ENCODE peak calls at places on chromosome 3, in four cellular contexts. W, Y, O and R are unnamed samples.
A peak's percentile ranks its signal among the peaks of the same experiment; 100 is the strongest.

GRCh38 chr3:176953106-176954080 is 243.9 kb downstream of the TBL1XR1 start:
- DNase-seq in W (no peak), Y (peak; percentile 13), O (no peak), R (peak; percentile 70)

GRCh38 chr3:184477940-184478339 is 83.6 kb upstream of the EPHB3 start:
- DNase-seq in W (no peak), Y (no peak), O (no peak), R (no peak)

GRCh38 chr3:79515072-79515471 is 252.7 kb downstream of the ROBO1 start:
- DNase-seq in W (peak; percentile 88), Y (no peak), O (no peak), R (no peak)

GRCh38 chr3:141529256-141530132 is 42.7 kb downstream of the RASA2 start:
- DNase-seq in W (no peak), Y (no peak), O (no peak), R (peak; percentile 26)

GRCh38 chr3:30539772-30540171 is 66.6 kb upstream of the TGFBR2 start:
- DNase-seq in W (peak; percentile 91), Y (no peak), O (no peak), R (no peak)

GRCh38 chr3:17707813-17708543 is 34.5 kb downstream of the TBC1D5 start:
- DNase-seq in W (no peak), Y (no peak), O (no peak), R (peak; percentile 14)

GRCh38 chr3:62955126-62955525 is 79.9 kb upstream of the CADPS start:
- DNase-seq in W (no peak), Y (no peak), O (no peak), R (no peak)

GRCh38 chr3:28799084-28799483 is 450.5 kb upstream of the AZI2 start:
- DNase-seq in W (no peak), Y (no peak), O (no peak), R (peak; percentile 33)

GRCh38 chr3:117145677-117146076 is 436.1 kb downstream of the TUSC7 start:
- DNase-seq in W (no peak), Y (no peak), O (no peak), R (no peak)

GRCh38 chr3:81823882-81824395 is 62.5 kb upstream of the GBE1 start:
- DNase-seq in W (no peak), Y (no peak), O (no peak), R (no peak)

GRCh38 chr3:10192953-10193691 is 28.4 kb downstream of the IRAK2 start:
- DNase-seq in W (peak; percentile 92), Y (peak; percentile 59), O (no peak), R (peak; percentile 90)

GRCh38 chr3:42133500-42134298 is 42.5 kb downstream of the TRAK1 start:
- DNase-seq in W (no peak), Y (no peak), O (no peak), R (no peak)

GRCh38 chr3:182413061-182413460 is 380.2 kb upstream of the ATP11B start:
- DNase-seq in W (no peak), Y (no peak), O (no peak), R (no peak)

GRCh38 chr3:99246010-99246654 is 344.6 kb upstream of the DCBLD2 start:
- DNase-seq in W (peak; percentile 62), Y (no peak), O (no peak), R (peak; percentile 77)

GRCh38 chr3:155038203-155038554 is 41.9 kb upstream of the MME start:
- DNase-seq in W (no peak), Y (no peak), O (no peak), R (no peak)

GRCh38 chr3:191327526-191327925 is 1.7 kb upstream of the CCDC50 start:
- DNase-seq in W (peak; percentile 34), Y (no peak), O (no peak), R (no peak)

GRCh38 chr3:178583963-178584575 is 47.8 kb downstream of the KCNMB2 start:
- DNase-seq in W (no peak), Y (no peak), O (no peak), R (peak; percentile 47)

GRCh38 chr3:66494964-66495581 is 5.7 kb downstream of the LRIG1 start:
- DNase-seq in W (no peak), Y (no peak), O (no peak), R (no peak)

GRCh38 chr3:29822051-29822450 is 541.2 kb downstream of the RBMS3 start:
- DNase-seq in W (peak; percentile 28), Y (no peak), O (no peak), R (no peak)

GRCh38 chr3:76063811-76064210 is 278.5 kb upstream of the ZNF717 start:
- DNase-seq in W (no peak), Y (no peak), O (no peak), R (no peak)

GRCh38 chr3:188166471-188166870 is 12.5 kb downstream of the LPP start:
- DNase-seq in W (peak; percentile 32), Y (no peak), O (no peak), R (no peak)

GRCh38 chr3:151926956-151927355 is 53.5 kb downstream of the SUCNR1 start:
- DNase-seq in W (no peak), Y (no peak), O (no peak), R (peak; percentile 63)

GRCh38 chr3:153293222-153293621 is 131.2 kb downstream of the RAP2B start:
- DNase-seq in W (no peak), Y (no peak), O (no peak), R (peak; percentile 81)

GRCh38 chr3:63400259-63400860 is 122.3 kb downstream of the SYNPR start:
- DNase-seq in W (no peak), Y (no peak), O (no peak), R (peak; percentile 48)

GRCh38 chr3:29363110-29363509 is 82.2 kb downstream of the RBMS3 start:
- DNase-seq in W (no peak), Y (no peak), O (no peak), R (peak; percentile 21)

GRCh38 chr3:150840733-150841515 is 64.3 kb downstream of the MINDY4B start:
- DNase-seq in W (no peak), Y (no peak), O (no peak), R (no peak)

GRCh38 chr3:15299036-15299435 is 33.4 kb downstream of the SH3BP5 start:
- DNase-seq in W (no peak), Y (no peak), O (no peak), R (no peak)

GRCh38 chr3:16171825-16172224 is 2.7 kb upstream of the GALNT15 start:
- DNase-seq in W (no peak), Y (no peak), O (no peak), R (no peak)

GRCh38 chr3:149181179-149181578 is 40.5 kb downstream of the CP start:
- DNase-seq in W (no peak), Y (no peak), O (no peak), R (no peak)

GRCh38 chr3:20637729-20638128 is 451.7 kb upstream of the SGO1 start:
- DNase-seq in W (no peak), Y (no peak), O (no peak), R (no peak)

GRCh38 chr3:11698326-11699082 is 54.8 kb upstream of the VGLL4 start:
- DNase-seq in W (no peak), Y (no peak), O (no peak), R (no peak)

GRCh38 chr3:60262546-60262945 is 988.7 kb downstream of the FHIT start:
- DNase-seq in W (no peak), Y (no peak), O (no peak), R (no peak)

GRCh38 chr3:110318108-110318507 is 753.5 kb upstream of the NECTIN3 start:
- DNase-seq in W (peak; percentile 49), Y (no peak), O (no peak), R (no peak)

GRCh38 chr3:169145551-169145950 is 518.0 kb downstream of the MECOM start:
- DNase-seq in W (peak; percentile 44), Y (no peak), O (no peak), R (peak; percentile 21)

GRCh38 chr3:94965867-94966471 is 903.1 kb downstream of the NSUN3 start:
- DNase-seq in W (no peak), Y (no peak), O (no peak), R (no peak)

GRCh38 chr3:149377408-149378111 is at the start of gene TM4SF1:
- DNase-seq in W (peak; percentile 100), Y (no peak), O (peak; percentile 30), R (peak; percentile 97)

GRCh38 chr3:13348671-13349396 is 71.3 kb downstream of the NUP210 start:
- DNase-seq in W (no peak), Y (peak; percentile 27), O (no peak), R (no peak)

GRCh38 chr3:13345772-13346171 is 74.3 kb downstream of the NUP210 start:
- DNase-seq in W (no peak), Y (no peak), O (no peak), R (no peak)

GRCh38 chr3:13348100-13348499 is 72.0 kb downstream of the NUP210 start:
- DNase-seq in W (no peak), Y (no peak), O (no peak), R (no peak)

GRCh38 chr3:13346481-13347389 is 73.4 kb downstream of the NUP210 start:
- DNase-seq in W (no peak), Y (no peak), O (no peak), R (no peak)

GRCh38 chr3:13347390-13347966 is 72.6 kb downstream of the NUP210 start:
- DNase-seq in W (no peak), Y (no peak), O (no peak), R (no peak)
- TF ChIP-seq CTCF in W (no peak), Y (no peak), O (no peak), R (no peak)

GRCh38 chr3:146636881-146637280 is 31.7 kb upstream of the PLSCR5 start:
- DNase-seq in W (no peak), Y (no peak), O (no peak), R (no peak)

GRCh38 chr3:146637871-146638270 is 32.7 kb upstream of the PLSCR5 start:
- DNase-seq in W (no peak), Y (no peak), O (no peak), R (no peak)

GRCh38 chr3:146638718-146639117 is 33.6 kb upstream of the PLSCR5 start:
- DNase-seq in W (peak; percentile 1), Y (no peak), O (no peak), R (no peak)

GRCh38 chr3:146640361-146640760 is 35.2 kb upstream of the PLSCR5 start:
- DNase-seq in W (no peak), Y (no peak), O (no peak), R (no peak)

GRCh38 chr3:146640955-146641867 is 36.1 kb upstream of the PLSCR5 start:
- DNase-seq in W (peak; percentile 69), Y (peak; percentile 24), O (no peak), R (peak; percentile 51)
- TF ChIP-seq CTCF in W (peak; percentile 38), Y (peak; percentile 60), O (peak; percentile 36), R (peak; percentile 57)

GRCh38 chr3:126939347-126939735 is 43.6 kb upstream of the PLXNA1 start:
- DNase-seq in W (peak; percentile 39), Y (no peak), O (no peak), R (no peak)
- TF ChIP-seq CTCF in W (no peak), Y (no peak), O (no peak), R (no peak)

GRCh38 chr3:143757691-143758090 is 90.6 kb downstream of the SLC9A9 start:
- DNase-seq in W (no peak), Y (no peak), O (no peak), R (no peak)

GRCh38 chr3:143769663-143770062 is 78.6 kb downstream of the SLC9A9 start:
- DNase-seq in W (no peak), Y (no peak), O (no peak), R (peak; percentile 30)

GRCh38 chr3:143764840-143765239 is 83.4 kb downstream of the SLC9A9 start:
- DNase-seq in W (no peak), Y (no peak), O (no peak), R (no peak)

GRCh38 chr3:143763568-143764162 is 84.6 kb downstream of the SLC9A9 start:
- DNase-seq in W (peak; percentile 38), Y (no peak), O (no peak), R (peak; percentile 44)
- TF ChIP-seq CTCF in W (peak; percentile 18), Y (peak; percentile 49), O (peak; percentile 15), R (peak; percentile 54)

GRCh38 chr3:125602752-125603649 is 7.7 kb upstream of the OSBPL11 start:
- DNase-seq in W (peak; percentile 77), Y (no peak), O (no peak), R (peak; percentile 87)
- TF ChIP-seq CTCF in W (peak; percentile 12), Y (no peak), O (peak; percentile 15), R (no peak)